ENCODE peak calls at places on chromosomes 7 and 10, in five cellular contexts. G, X, J, T and R are unnamed samples.

GRCh38 chr7:66790219-66790618 is 49.7 kb downstream of the RABGEF1 start:
- DNase-seq in G (no peak), X (no peak), J (no peak), T (no peak), R (no peak)

GRCh38 chr10:88459523-88459922 is 123.6 kb downstream of the RNLS start:
- DNase-seq in G (no peak), X (no peak), J (no peak), T (no peak), R (no peak)

GRCh38 chr7:71261066-71261465 is 129.1 kb downstream of the GALNT17 start:
- DNase-seq in G (no peak), X (no peak), J (no peak), T (no peak), R (no peak)

GRCh38 chr10:26432938-26433337 is 5.2 kb upstream of the APBB1IP start:
- DNase-seq in G (no peak), X (no peak), J (no peak), T (peak; percentile 71), R (no peak)

GRCh38 chr10:76444034-76444800 is 1012.8 kb downstream of the LRMDA start:
- DNase-seq in G (no peak), X (peak; percentile 5), J (peak; percentile 22), T (no peak), R (no peak)

GRCh38 chr10:87723500-87723899 is 63.8 kb downstream of the PAPSS2 start:
- DNase-seq in G (no peak), X (no peak), J (no peak), T (no peak), R (no peak)

GRCh38 chr7:2000153-2000687 is 232.5 kb downstream of the MAD1L1 start:
- DNase-seq in G (no peak), X (no peak), J (no peak), T (no peak), R (no peak)

GRCh38 chr7:156089222-156089621 is 277.0 kb upstream of the SHH start:
- DNase-seq in G (no peak), X (no peak), J (no peak), T (no peak), R (no peak)

GRCh38 chr7:123748171-123748733 is 551 bp downstream of the WASL start:
- DNase-seq in G (peak; percentile 50), X (peak; percentile 52), J (peak; percentile 59), T (peak; percentile 71), R (peak; percentile 47)

GRCh38 chr7:75772081-75773077 is at the start of gene CCL26:
- DNase-seq in G (peak; percentile 76), X (peak; percentile 44), J (peak; percentile 60), T (no peak), R (no peak)

GRCh38 chr10:90319188-90319914 is 538.5 kb downstream of the HTR7 start:
- DNase-seq in G (peak; percentile 73), X (peak; percentile 95), J (no peak), T (peak; percentile 26), R (peak; percentile 18)

GRCh38 chr7:136292365-136292764 is 315.2 kb upstream of the MTPN start:
- DNase-seq in G (no peak), X (no peak), J (no peak), T (no peak), R (no peak)

GRCh38 chr7:24574365-24574764 is 1.1 kb downstream of the PALS2 start:
- DNase-seq in G (peak; percentile 6), X (peak; percentile 15), J (no peak), T (no peak), R (no peak)

GRCh38 chr10:15737635-15738034 is 17.9 kb upstream of the ITGA8 start:
- DNase-seq in G (no peak), X (no peak), J (no peak), T (peak; percentile 7), R (no peak)

GRCh38 chr10:96720422-96721206 is at the start of gene PIK3AP1:
- DNase-seq in G (peak; percentile 12), X (no peak), J (peak; percentile 54), T (peak; percentile 95), R (peak; percentile 89)

GRCh38 chr10:114638874-114639625 is 19.0 kb downstream of the ABLIM1 start:
- DNase-seq in G (no peak), X (peak; percentile 45), J (no peak), T (peak; percentile 84), R (no peak)

GRCh38 chr7:143974457-143974856 is 19.8 kb downstream of the OR2F1 start:
- DNase-seq in G (peak; percentile 83), X (peak; percentile 11), J (no peak), T (no peak), R (no peak)

GRCh38 chr7:157587487-157588270 is 250.9 kb downstream of the DNAJB6 start:
- DNase-seq in G (no peak), X (no peak), J (no peak), T (no peak), R (no peak)

GRCh38 chr7:25314729-25315267 is 86.5 kb upstream of the NPVF start:
- DNase-seq in G (no peak), X (peak; percentile 25), J (no peak), T (no peak), R (no peak)

GRCh38 chr7:123958186-123958703 is 33.2 kb downstream of the SPAM1 start:
- DNase-seq in G (no peak), X (peak; percentile 68), J (no peak), T (no peak), R (no peak)

GRCh38 chr7:111042842-111043241 is 48.1 kb upstream of the LRRN3 start:
- DNase-seq in G (no peak), X (no peak), J (no peak), T (no peak), R (no peak)

GRCh38 chr7:130292682-130293257 is at the start of gene CPA4:
- DNase-seq in G (peak; percentile 84), X (peak; percentile 98), J (peak; percentile 48), T (peak; percentile 19), R (no peak)

GRCh38 chr10:74034301-74034700 is 36.4 kb downstream of the VCL start:
- DNase-seq in G (no peak), X (no peak), J (no peak), T (no peak), R (peak; percentile 26)

GRCh38 chr10:74029943-74030342 is 32.0 kb downstream of the VCL start:
- DNase-seq in G (no peak), X (no peak), J (no peak), T (no peak), R (no peak)

GRCh38 chr10:74035324-74035723 is 37.4 kb downstream of the VCL start:
- DNase-seq in G (no peak), X (no peak), J (no peak), T (peak; percentile 26), R (no peak)

GRCh38 chr10:74033724-74034123 is 35.8 kb downstream of the VCL start:
- DNase-seq in G (no peak), X (no peak), J (no peak), T (no peak), R (no peak)

GRCh38 chr10:74032900-74033655 is 35.2 kb downstream of the VCL start:
- DNase-seq in G (no peak), X (peak; percentile 83), J (no peak), T (peak; percentile 74), R (no peak)
- TF ChIP-seq CTCF in G (no peak), X (no peak), J (no peak), T (no peak), R (no peak)

DNA sequence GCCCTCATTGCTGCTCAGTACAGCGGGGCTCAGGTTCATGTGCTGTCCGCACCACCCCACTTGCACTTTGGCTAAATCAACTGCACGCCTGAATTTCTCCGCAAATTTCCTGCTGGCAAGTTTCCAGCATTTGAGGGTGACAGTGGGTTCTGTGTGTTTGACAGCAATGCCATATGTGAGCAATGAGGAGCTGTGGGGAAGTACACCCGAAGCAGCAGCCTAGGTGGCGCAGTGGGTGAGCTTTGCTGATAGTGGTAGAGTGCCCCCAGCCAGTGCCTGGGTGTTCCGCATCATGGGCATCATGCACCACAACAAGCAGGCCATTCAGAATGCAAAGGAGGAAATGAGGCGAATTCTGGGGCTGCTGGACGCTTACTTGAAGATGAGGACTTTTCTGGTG is 103.9 kb upstream of the POT1 start:
- DNase-seq in G (peak; percentile 11), X (no peak), J (no peak), T (peak; percentile 7), R (no peak)
- TF ChIP-seq CTCF in G (no peak), X (no peak), J (no peak), T (no peak), R (no peak)

GRCh38 chr10:6195376-6195775 is 7.4 kb upstream of the PFKFB3 start:
- DNase-seq in G (no peak), X (no peak), J (no peak), T (no peak), R (no peak)

GRCh38 chr10:6194291-6194690 is 8.4 kb upstream of the PFKFB3 start:
- DNase-seq in G (no peak), X (no peak), J (no peak), T (no peak), R (no peak)

GRCh38 chr10:6187278-6187677 is 15.5 kb upstream of the PFKFB3 start:
- DNase-seq in G (no peak), X (no peak), J (no peak), T (no peak), R (no peak)

GRCh38 chr10:6191569-6191968 is 11.2 kb upstream of the PFKFB3 start:
- DNase-seq in G (no peak), X (no peak), J (no peak), T (no peak), R (no peak)

DNA sequence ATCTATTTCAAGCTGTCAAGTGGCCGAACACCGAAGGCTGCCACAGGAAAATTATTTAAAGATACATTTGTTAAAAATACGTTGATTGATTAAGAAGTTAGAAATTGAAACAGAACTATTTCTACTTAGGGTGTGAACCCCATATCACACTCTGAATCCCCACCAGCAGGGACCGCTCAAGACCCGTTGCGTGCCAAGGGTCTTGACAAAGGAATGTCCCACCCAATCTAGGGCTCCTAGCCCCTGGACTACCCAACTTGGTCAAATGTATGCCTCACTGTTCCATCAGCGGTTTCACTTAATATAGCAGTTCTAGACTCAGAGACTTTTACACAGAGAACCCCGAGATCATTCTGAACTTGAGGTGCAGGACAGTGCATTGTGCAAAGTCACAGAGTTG is 11.6 kb upstream of the PFKFB3 start:
- DNase-seq in G (no peak), X (no peak), J (no peak), T (no peak), R (no peak)
- TF ChIP-seq CTCF in G (no peak), X (no peak), J (no peak), T (no peak), R (no peak)

DNA sequence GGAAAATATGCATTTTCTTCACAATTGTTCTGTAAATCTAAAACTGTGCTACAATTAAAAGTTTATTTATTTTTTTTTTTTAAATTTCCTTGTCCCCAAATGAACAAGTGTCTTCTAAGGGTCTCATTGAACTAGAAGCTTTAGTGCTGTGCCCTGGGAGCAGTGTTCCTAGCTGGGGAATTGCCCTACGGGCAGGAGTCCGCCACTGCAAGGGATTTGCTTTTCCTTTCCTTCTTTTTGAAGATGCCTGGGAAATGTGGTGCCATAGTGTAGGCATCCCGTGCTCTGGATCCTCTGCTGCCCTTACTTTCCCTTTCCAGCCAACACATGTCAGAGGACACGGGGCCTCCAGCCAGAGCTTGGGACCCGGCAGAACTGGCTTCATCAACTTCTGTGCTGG is 177.1 kb upstream of the CTBP2 start:
- DNase-seq in G (no peak), X (no peak), J (no peak), T (no peak), R (no peak)
- TF ChIP-seq CTCF in G (no peak), X (no peak), J (no peak), T (no peak), R (no peak)

GRCh38 chr7:112411186-112411795 is 39.0 kb upstream of the IFRD1 start:
- DNase-seq in G (peak; percentile 51), X (peak; percentile 50), J (no peak), T (peak; percentile 43), R (no peak)
- TF ChIP-seq CTCF in G (peak; percentile 82), X (peak; percentile 78), J (peak; percentile 63), T (peak; percentile 46), R (peak; percentile 24)

GRCh38 chr10:13414855-13415254 is 66.8 kb upstream of the SEPHS1 start:
- DNase-seq in G (peak; percentile 42), X (peak; percentile 34), J (no peak), T (peak; percentile 3), R (no peak)
- TF ChIP-seq CTCF in G (no peak), X (peak; percentile 27), J (no peak), T (no peak), R (no peak)